ENCODE peak calls at places on chromosomes 1 and 21, in five cellular contexts. I is activated naive CD4-positive, alpha-beta T cell treated with anti-CD3 and anti-CD28 coated beads, Interleukin-2, amount 50 U/mL, for 72 hours; D is stimulated activated CD4-positive, alpha-beta T cell treated with anti-CD3 and anti-CD28 coated beads, Interleukin-4, amount 100 ng/mL, for 1 hour; R is GM03348; Z is NCI-H1930. J is an unnamed sample.

GRCh38 chr1:29986986-29987385 is 736.4 kb downstream of the MATN1 start:
- DNase-seq in I (no peak), D (no peak), R (no peak), Z (no peak), J (no peak)

GRCh38 chr1:26373281-26373680 is 731 bp upstream of the ZNF683 start:
- DNase-seq in I (no peak), D (no peak), R (peak; percentile 2), Z (no peak), J (no peak)

GRCh38 chr1:236535656-236536293 is 12.0 kb downstream of the LGALS8 start:
- DNase-seq in I (no peak), D (no peak), R (no peak), Z (peak; percentile 79), J (no peak)

GRCh38 chr1:171298696-171299095 is 15.3 kb upstream of the FMO4 start:
- DNase-seq in I (no peak), D (no peak), R (no peak), Z (no peak), J (no peak)

GRCh38 chr21:15421521-15421920 is 308.3 kb upstream of the USP25 start:
- DNase-seq in I (no peak), D (no peak), R (no peak), Z (peak; percentile 63), J (no peak)

GRCh38 chr21:28633803-28634572 is 358.7 kb downstream of the LTN1 start:
- DNase-seq in I (no peak), D (no peak), R (peak; percentile 27), Z (no peak), J (no peak)

GRCh38 chr1:153849487-153850185 is 73.1 kb downstream of the GATAD2B start:
- DNase-seq in I (no peak), D (peak; percentile 13), R (no peak), Z (no peak), J (no peak)

GRCh38 chr1:201660931-201661822 is 122.2 kb downstream of the NAV1 start:
- DNase-seq in I (no peak), D (no peak), R (no peak), Z (no peak), J (no peak)

GRCh38 chr1:10515627-10516026 is 40.9 kb downstream of the PEX14 start:
- DNase-seq in I (no peak), D (no peak), R (no peak), Z (no peak), J (no peak)

GRCh38 chr1:56437959-56438358 is 141.4 kb downstream of the PLPP3 start:
- DNase-seq in I (no peak), D (no peak), R (peak; percentile 25), Z (no peak), J (no peak)

GRCh38 chr1:103309761-103310160 is 201.4 kb upstream of the COL11A1 start:
- DNase-seq in I (no peak), D (no peak), R (no peak), Z (no peak), J (no peak)

GRCh38 chr1:246139745-246140182 is 367.3 kb downstream of the SMYD3 start:
- DNase-seq in I (no peak), D (no peak), R (peak; percentile 77), Z (no peak), J (no peak)

GRCh38 chr1:90730247-90731022 is 13.3 kb upstream of the BARHL2 start:
- DNase-seq in I (no peak), D (no peak), R (no peak), Z (no peak), J (no peak)

GRCh38 chr1:3691421-3692204 is 39.3 kb downstream of the TP73 start:
- DNase-seq in I (no peak), D (no peak), R (no peak), Z (no peak), J (no peak)

GRCh38 chr1:210400043-210400840 is 71.5 kb downstream of the HHAT start:
- DNase-seq in I (no peak), D (peak; percentile 41), R (peak; percentile 87), Z (peak; percentile 19), J (peak; percentile 43)

GRCh38 chr1:243421784-243422183 is 165.9 kb downstream of the SDCCAG8 start:
- DNase-seq in I (no peak), D (peak; percentile 36), R (peak; percentile 61), Z (no peak), J (no peak)

GRCh38 chr1:203129501-203130231 is 2.1 kb downstream of the ADORA1 start:
- DNase-seq in I (peak; percentile 25), D (no peak), R (no peak), Z (no peak), J (no peak)

GRCh38 chr1:9384128-9384527 is 91.4 kb downstream of the SPSB1 start:
- DNase-seq in I (no peak), D (no peak), R (no peak), Z (no peak), J (no peak)

GRCh38 chr1:240424740-240425464 is 187.1 kb downstream of the GREM2 start:
- DNase-seq in I (no peak), D (no peak), R (no peak), Z (no peak), J (no peak)

GRCh38 chr1:15620155-15620545 is 2.9 kb downstream of the DDI2 start:
- DNase-seq in I (no peak), D (no peak), R (peak; percentile 43), Z (no peak), J (no peak)

J was measured in AG09319.